ENCODE peak calls at places on chromosomes 6 and 20, in four cellular contexts. B is uterus; E is activated T-cell treated with anti-CD3 and anti-CD28 coated beads, Interleukin-2, amount 50 U/mL, for 4 hours; J is anterior cingulate cortex. P is an unnamed sample.

GRCh38 chr6:47897233-47897632 is 115.4 kb downstream of the OPN5 start:
- DNase-seq in B (no peak), E (no peak), J (no peak), P (no peak)

GRCh38 chr6:50333696-50334095 is 284.0 kb upstream of the DEFB112 start:
- DNase-seq in E (no peak), J (no peak), B (no peak), P (no peak)

GRCh38 chr6:75326557-75327258 is 42.1 kb upstream of the TMEM30A start:
- DNase-seq in E (no peak), B (no peak), J (no peak), P (no peak)

GRCh38 chr20:9246731-9247130 is 177.8 kb downstream of the PLCB4 start:
- DNase-seq in E (no peak), B (no peak), J (no peak), P (no peak)

GRCh38 chr20:51687071-51687470 is 81.1 kb downstream of the ATP9A start:
- DNase-seq in B (no peak), E (no peak), J (no peak), P (no peak)

GRCh38 chr6:100171533-100172321 is 177.7 kb upstream of the MCHR2 start:
- DNase-seq in E (no peak), B (no peak), J (no peak), P (no peak)

GRCh38 chr6:144896296-144896695 is 611.2 kb downstream of the UTRN start:
- DNase-seq in E (no peak), B (no peak), J (no peak), P (no peak)

GRCh38 chr6:32046450-32047083 is 8.4 kb downstream of the CYP21A2 start:
- DNase-seq in J (no peak), B (peak), E (no peak), P (no peak)

GRCh38 chr6:42627674-42628073 is 63.8 kb downstream of the UBR2 start:
- DNase-seq in B (no peak), E (no peak), J (no peak), P (no peak)

GRCh38 chr6:41584668-41585205 is 38.6 kb downstream of the FOXP4 start:
- DNase-seq in B (no peak), J (no peak), E (no peak), P (no peak)

GRCh38 chr20:11912013-11912663 is 5.6 kb upstream of the BTBD3 start:
- DNase-seq in E (no peak), J (no peak), B (no peak), P (no peak)